ENCODE peak calls at places on chromosome 21, in ten cellular contexts. One of them, this sample, is unnamed. For H3K4me1, the result is how much of the 10 kb centered on the place peaks cover.

GRCh38 chr21:35395728-35396127 is 346.6 kb upstream of the RUNX1 start:
- DNase-seq in tibial artery: no peak
- DNase-seq in neural progenitor cell: no peak
- DNase-seq in cardiac muscle cell: peak
- DNase-seq in mammary epithelial cell: peak
- DNase-seq in fibroblast of lung: peak
- DNase-seq in heart right ventricle: no peak
- DNase-seq in IMR-90: peak
- DNase-seq in GM23338: no peak
- DNase-seq in ovary: no peak
- DNase-seq in this sample: no peak

GRCh38 chr21:42425603-42425985 is 21.9 kb downstream of the UBASH3A start:
- DNase-seq in tibial artery: no peak
- DNase-seq in neural progenitor cell: no peak
- DNase-seq in cardiac muscle cell: no peak
- DNase-seq in mammary epithelial cell: no peak
- DNase-seq in fibroblast of lung: no peak
- DNase-seq in heart right ventricle: no peak
- DNase-seq in IMR-90: no peak
- DNase-seq in GM23338: no peak
- DNase-seq in ovary: no peak
- DNase-seq in this sample: no peak

GRCh38 chr21:35198004-35198403 is 148.9 kb upstream of the RUNX1 start:
- DNase-seq in tibial artery: no peak
- DNase-seq in neural progenitor cell: no peak
- DNase-seq in cardiac muscle cell: peak
- DNase-seq in mammary epithelial cell: peak
- DNase-seq in fibroblast of lung: peak
- DNase-seq in heart right ventricle: no peak
- DNase-seq in IMR-90: peak
- DNase-seq in GM23338: no peak
- DNase-seq in ovary: no peak
- DNase-seq in this sample: no peak

GRCh38 chr21:34822957-34823356 is 154.2 kb downstream of the CLIC6 start:
- DNase-seq in tibial artery: no peak
- DNase-seq in neural progenitor cell: no peak
- DNase-seq in cardiac muscle cell: peak
- DNase-seq in mammary epithelial cell: peak
- DNase-seq in fibroblast of lung: peak
- DNase-seq in heart right ventricle: no peak
- DNase-seq in IMR-90: peak
- DNase-seq in GM23338: no peak
- DNase-seq in ovary: no peak
- DNase-seq in this sample: no peak

GRCh38 chr21:34762761-34763160 is 94.0 kb downstream of the CLIC6 start:
- DNase-seq in tibial artery: no peak
- DNase-seq in neural progenitor cell: no peak
- DNase-seq in cardiac muscle cell: peak
- DNase-seq in mammary epithelial cell: no peak
- DNase-seq in fibroblast of lung: peak
- DNase-seq in heart right ventricle: no peak
- DNase-seq in IMR-90: peak
- DNase-seq in GM23338: peak
- DNase-seq in ovary: no peak
- DNase-seq in this sample: no peak

GRCh38 chr21:38869946-38870345 is 64.2 kb downstream of the ETS2 start:
- DNase-seq in tibial artery: no peak
- DNase-seq in neural progenitor cell: no peak
- DNase-seq in cardiac muscle cell: peak
- DNase-seq in mammary epithelial cell: no peak
- DNase-seq in fibroblast of lung: no peak
- DNase-seq in heart right ventricle: no peak
- DNase-seq in IMR-90: peak
- DNase-seq in GM23338: no peak
- DNase-seq in ovary: no peak
- DNase-seq in this sample: no peak

GRCh38 chr21:26801524-26801923 is 43.7 kb downstream of the ADAMTS1 start:
- DNase-seq in tibial artery: no peak
- DNase-seq in neural progenitor cell: no peak
- DNase-seq in cardiac muscle cell: peak
- DNase-seq in mammary epithelial cell: no peak
- DNase-seq in fibroblast of lung: peak
- DNase-seq in heart right ventricle: no peak
- DNase-seq in IMR-90: peak
- DNase-seq in GM23338: no peak
- DNase-seq in ovary: no peak
- DNase-seq in this sample: no peak

GRCh38 chr21:26846036-26846931 is 1.1 kb upstream of the ADAMTS1 start:
- DNase-seq in tibial artery: peak
- DNase-seq in neural progenitor cell: peak
- DNase-seq in cardiac muscle cell: peak
- DNase-seq in mammary epithelial cell: peak
- DNase-seq in fibroblast of lung: peak
- DNase-seq in heart right ventricle: peak
- DNase-seq in IMR-90: peak
- DNase-seq in GM23338: peak
- DNase-seq in ovary: peak
- DNase-seq in this sample: peak

GRCh38 chr21:46066843-46067331 is 31.0 kb upstream of the COL6A2 start:
- DNase-seq in tibial artery: peak
- DNase-seq in neural progenitor cell: peak
- DNase-seq in cardiac muscle cell: peak
- DNase-seq in mammary epithelial cell: no peak
- DNase-seq in fibroblast of lung: peak
- DNase-seq in heart right ventricle: peak
- DNase-seq in IMR-90: peak
- DNase-seq in GM23338: no peak
- DNase-seq in ovary: peak
- DNase-seq in this sample: no peak
- H3K4me3 ChIP-seq in tibial artery: no peak
- H3K4me3 ChIP-seq in neural progenitor cell: no peak
- H3K4me3 ChIP-seq in cardiac muscle cell: no peak
- H3K4me3 ChIP-seq in mammary epithelial cell: no peak
- H3K4me3 ChIP-seq in fibroblast of lung: no peak
- H3K4me3 ChIP-seq in heart right ventricle: no peak
- H3K4me3 ChIP-seq in IMR-90: no peak
- H3K4me3 ChIP-seq in GM23338: no peak
- H3K4me3 ChIP-seq in ovary: no peak
- H3K4me3 ChIP-seq in this sample: no peak

GRCh38 chr21:46323227-46323709 is 402 bp downstream of the C21orf58 start:
- DNase-seq in tibial artery: no peak
- DNase-seq in neural progenitor cell: peak
- DNase-seq in cardiac muscle cell: no peak
- DNase-seq in mammary epithelial cell: no peak
- DNase-seq in fibroblast of lung: peak
- DNase-seq in heart right ventricle: no peak
- DNase-seq in IMR-90: no peak
- DNase-seq in GM23338: peak
- DNase-seq in ovary: no peak
- DNase-seq in this sample: no peak

GRCh38 chr21:46326110-46326703 is 2.3 kb downstream of the PCNT start:
- DNase-seq in tibial artery: no peak
- DNase-seq in neural progenitor cell: no peak
- DNase-seq in cardiac muscle cell: no peak
- DNase-seq in mammary epithelial cell: no peak
- DNase-seq in fibroblast of lung: no peak
- DNase-seq in heart right ventricle: no peak
- DNase-seq in IMR-90: no peak
- DNase-seq in GM23338: peak
- DNase-seq in ovary: no peak
- DNase-seq in this sample: no peak

GRCh38 chr21:46325073-46325912 is 1.3 kb downstream of the PCNT start:
- DNase-seq in tibial artery: peak
- DNase-seq in neural progenitor cell: peak
- DNase-seq in cardiac muscle cell: peak
- DNase-seq in mammary epithelial cell: peak
- DNase-seq in fibroblast of lung: peak
- DNase-seq in heart right ventricle: peak
- DNase-seq in IMR-90: peak
- DNase-seq in GM23338: peak
- DNase-seq in ovary: peak
- DNase-seq in this sample: no peak

GRCh38 chr21:46323710-46324389 is at the start of the genes C21orf58 and PCNT:
- DNase-seq in tibial artery: peak
- DNase-seq in neural progenitor cell: peak
- DNase-seq in cardiac muscle cell: peak
- DNase-seq in mammary epithelial cell: peak
- DNase-seq in fibroblast of lung: peak
- DNase-seq in heart right ventricle: peak
- DNase-seq in IMR-90: peak
- DNase-seq in GM23338: peak
- DNase-seq in ovary: peak
- DNase-seq in this sample: peak

DNA sequence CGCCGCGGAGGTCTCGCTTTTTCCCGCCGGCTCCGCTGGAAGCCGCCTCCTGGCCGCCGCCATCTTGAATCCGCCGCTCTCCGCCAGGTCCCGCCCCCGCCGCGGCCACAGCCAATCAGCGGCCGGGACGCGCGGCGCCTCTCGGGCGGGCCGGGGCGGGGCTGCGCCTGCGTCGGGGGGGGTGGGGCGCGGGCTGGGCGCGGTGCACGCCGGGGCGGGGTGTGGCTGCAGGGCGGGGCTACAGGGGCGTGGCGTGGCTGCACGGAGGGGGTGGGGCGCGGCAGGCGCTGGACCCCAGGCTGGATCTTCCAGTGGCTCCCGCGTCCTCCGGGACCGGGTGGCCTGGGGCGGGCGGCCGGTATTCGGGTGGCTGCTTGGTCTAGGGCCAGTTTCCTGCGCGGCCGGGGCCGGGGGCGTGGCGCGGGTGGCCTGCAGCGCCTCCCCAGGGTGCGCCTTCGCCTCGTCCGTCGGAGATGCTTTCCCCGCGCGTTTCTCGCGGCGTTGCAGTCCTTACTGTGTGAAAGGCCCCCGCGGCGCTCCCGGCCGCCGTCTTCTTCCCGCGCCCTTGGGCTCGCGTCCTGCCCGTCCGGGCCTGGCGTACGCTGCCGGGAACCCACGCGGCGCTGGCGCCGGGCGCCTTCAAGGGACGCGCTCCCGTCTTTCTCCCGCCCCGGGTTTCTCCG is 575 bp downstream of the PCNT start:
- DNase-seq in tibial artery: peak
- DNase-seq in neural progenitor cell: peak
- DNase-seq in cardiac muscle cell: peak
- DNase-seq in mammary epithelial cell: peak
- DNase-seq in fibroblast of lung: peak
- DNase-seq in heart right ventricle: peak
- DNase-seq in IMR-90: peak
- DNase-seq in GM23338: peak
- DNase-seq in ovary: peak
- DNase-seq in this sample: peak
- TF ChIP-seq CTCF in tibial artery: no peak
- TF ChIP-seq CTCF in neural progenitor cell: no peak
- TF ChIP-seq CTCF in cardiac muscle cell: peak
- TF ChIP-seq CTCF in mammary epithelial cell: no peak
- TF ChIP-seq CTCF in fibroblast of lung: no peak
- TF ChIP-seq CTCF in heart right ventricle: no peak
- TF ChIP-seq CTCF in IMR-90: peak
- TF ChIP-seq CTCF in GM23338: no peak
- TF ChIP-seq CTCF in ovary: no peak
- TF ChIP-seq CTCF in this sample: no peak

GRCh38 chr21:44926364-44927101 is 5.8 kb upstream of the ITGB2 start:
- DNase-seq in tibial artery: peak
- DNase-seq in neural progenitor cell: no peak
- DNase-seq in cardiac muscle cell: peak
- DNase-seq in mammary epithelial cell: peak
- DNase-seq in fibroblast of lung: peak
- DNase-seq in heart right ventricle: no peak
- DNase-seq in IMR-90: peak
- DNase-seq in GM23338: no peak
- DNase-seq in ovary: no peak
- DNase-seq in this sample: no peak

GRCh38 chr21:44925027-44925755 is 4.5 kb upstream of the ITGB2 start:
- DNase-seq in tibial artery: no peak
- DNase-seq in neural progenitor cell: no peak
- DNase-seq in cardiac muscle cell: peak
- DNase-seq in mammary epithelial cell: peak
- DNase-seq in fibroblast of lung: peak
- DNase-seq in heart right ventricle: no peak
- DNase-seq in IMR-90: peak
- DNase-seq in GM23338: no peak
- DNase-seq in ovary: no peak
- DNase-seq in this sample: no peak

GRCh38 chr21:44927587-44928461 is 7.1 kb upstream of the ITGB2 start:
- DNase-seq in tibial artery: peak
- DNase-seq in neural progenitor cell: no peak
- DNase-seq in cardiac muscle cell: peak
- DNase-seq in mammary epithelial cell: peak
- DNase-seq in fibroblast of lung: peak
- DNase-seq in heart right ventricle: peak
- DNase-seq in IMR-90: peak
- DNase-seq in GM23338: no peak
- DNase-seq in ovary: no peak
- DNase-seq in this sample: no peak

GRCh38 chr21:44929242-44929798 is 8.6 kb upstream of the ITGB2 start:
- DNase-seq in tibial artery: no peak
- DNase-seq in neural progenitor cell: no peak
- DNase-seq in cardiac muscle cell: no peak
- DNase-seq in mammary epithelial cell: no peak
- DNase-seq in fibroblast of lung: no peak
- DNase-seq in heart right ventricle: no peak
- DNase-seq in IMR-90: no peak
- DNase-seq in GM23338: no peak
- DNase-seq in ovary: no peak
- DNase-seq in this sample: no peak

GRCh38 chr21:44927259-44927586 is 6.5 kb upstream of the ITGB2 start:
- DNase-seq in tibial artery: no peak
- DNase-seq in neural progenitor cell: no peak
- DNase-seq in cardiac muscle cell: no peak
- DNase-seq in mammary epithelial cell: no peak
- DNase-seq in fibroblast of lung: no peak
- DNase-seq in heart right ventricle: no peak
- DNase-seq in IMR-90: no peak
- DNase-seq in GM23338: no peak
- DNase-seq in ovary: no peak
- DNase-seq in this sample: no peak
- H3K4me1 ChIP-seq in tibial artery: under half
- H3K4me1 ChIP-seq in neural progenitor cell: under half
- H3K4me1 ChIP-seq in cardiac muscle cell: under half
- H3K4me1 ChIP-seq in mammary epithelial cell: half or more
- H3K4me1 ChIP-seq in fibroblast of lung: under half
- H3K4me1 ChIP-seq in heart right ventricle: under half
- H3K4me1 ChIP-seq in IMR-90: under half
- H3K4me1 ChIP-seq in GM23338: under half
- H3K4me1 ChIP-seq in ovary: under half
- H3K4me1 ChIP-seq in this sample: under half

GRCh38 chr21:14687277-14687642 is 141.1 kb upstream of the SAMSN1 start:
- DNase-seq in tibial artery: no peak
- DNase-seq in neural progenitor cell: no peak
- DNase-seq in cardiac muscle cell: no peak
- DNase-seq in mammary epithelial cell: no peak
- DNase-seq in fibroblast of lung: peak
- DNase-seq in heart right ventricle: no peak
- DNase-seq in IMR-90: no peak
- DNase-seq in GM23338: no peak
- DNase-seq in ovary: no peak
- DNase-seq in this sample: no peak

GRCh38 chr21:14690886-14691285 is 144.8 kb upstream of the SAMSN1 start:
- DNase-seq in tibial artery: no peak
- DNase-seq in neural progenitor cell: no peak
- DNase-seq in cardiac muscle cell: no peak
- DNase-seq in mammary epithelial cell: no peak
- DNase-seq in fibroblast of lung: no peak
- DNase-seq in heart right ventricle: no peak
- DNase-seq in IMR-90: no peak
- DNase-seq in GM23338: no peak
- DNase-seq in ovary: no peak
- DNase-seq in this sample: no peak

GRCh38 chr21:14693997-14694396 is 147.9 kb upstream of the SAMSN1 start:
- DNase-seq in tibial artery: no peak
- DNase-seq in neural progenitor cell: no peak
- DNase-seq in cardiac muscle cell: no peak
- DNase-seq in mammary epithelial cell: no peak
- DNase-seq in fibroblast of lung: no peak
- DNase-seq in heart right ventricle: no peak
- DNase-seq in IMR-90: no peak
- DNase-seq in GM23338: no peak
- DNase-seq in ovary: no peak
- DNase-seq in this sample: no peak

GRCh38 chr21:14688412-14688811 is 142.3 kb upstream of the SAMSN1 start:
- DNase-seq in tibial artery: no peak
- DNase-seq in neural progenitor cell: no peak
- DNase-seq in cardiac muscle cell: no peak
- DNase-seq in mammary epithelial cell: no peak
- DNase-seq in fibroblast of lung: no peak
- DNase-seq in heart right ventricle: no peak
- DNase-seq in IMR-90: no peak
- DNase-seq in GM23338: no peak
- DNase-seq in ovary: no peak
- DNase-seq in this sample: no peak

DNA sequence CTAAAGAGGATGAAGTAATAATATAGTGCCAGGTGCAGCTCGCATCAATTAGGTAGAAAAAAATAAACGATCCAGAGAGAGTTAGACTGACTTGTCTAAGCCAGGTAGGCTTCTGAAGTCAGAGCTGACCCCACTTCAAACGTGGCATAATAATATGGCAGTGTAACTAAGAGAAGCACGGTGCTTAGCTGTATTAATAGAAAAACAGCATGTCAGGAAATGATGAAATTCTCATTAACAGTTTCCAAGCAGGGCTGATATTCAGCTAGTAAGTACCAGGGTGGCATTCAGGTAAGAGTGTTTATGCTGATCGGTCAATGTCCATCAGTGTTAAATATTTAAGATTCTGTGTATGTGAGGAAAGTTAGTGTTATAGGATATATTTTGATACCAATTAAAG is 145.8 kb upstream of the SAMSN1 start:
- DNase-seq in tibial artery: no peak
- DNase-seq in neural progenitor cell: no peak
- DNase-seq in cardiac muscle cell: no peak
- DNase-seq in mammary epithelial cell: no peak
- DNase-seq in fibroblast of lung: no peak
- DNase-seq in heart right ventricle: no peak
- DNase-seq in IMR-90: no peak
- DNase-seq in GM23338: no peak
- DNase-seq in ovary: no peak
- DNase-seq in this sample: no peak
- H3K4me3 ChIP-seq in tibial artery: no peak
- H3K4me3 ChIP-seq in neural progenitor cell: no peak
- H3K4me3 ChIP-seq in cardiac muscle cell: no peak
- H3K4me3 ChIP-seq in mammary epithelial cell: no peak
- H3K4me3 ChIP-seq in fibroblast of lung: no peak
- H3K4me3 ChIP-seq in heart right ventricle: no peak
- H3K4me3 ChIP-seq in IMR-90: no peak
- H3K4me3 ChIP-seq in GM23338: no peak
- H3K4me3 ChIP-seq in ovary: no peak
- H3K4me3 ChIP-seq in this sample: no peak

This sample was measured in thoracic aorta.